ENCODE peak calls at places on chromosomes 1 and 21, in five cellular contexts. Y is omental fat pad, R is psoas muscle, L is foreskin fibroblast, W is HFF-Myc. Z is an unnamed sample.

GRCh38 chr1:239361403-239361802 is 25.0 kb upstream of the CHRM3 start:
- DNase-seq in Y (no peak), R (no peak), L (peak; percentile 28), W (peak; percentile 70), Z (no peak)

GRCh38 chr1:91026777-91027176 is 4.9 kb upstream of the ZNF644 start:
- DNase-seq in Y (no peak), R (no peak), L (peak; percentile 48), W (no peak), Z (no peak)

GRCh38 chr1:106748581-106748980 is 307.9 kb upstream of the PRMT6 start:
- DNase-seq in Y (no peak), R (no peak), L (no peak), W (no peak), Z (no peak)

GRCh38 chr1:180252638-180253536 is 22.8 kb downstream of the LHX4 start:
- DNase-seq in Y (peak; percentile 70), R (peak; percentile 66), L (peak; percentile 71), W (peak; percentile 33), Z (no peak)

GRCh38 chr1:177948336-177948972 is 21.4 kb downstream of the SEC16B start:
- DNase-seq in Y (no peak), R (peak; percentile 34), L (peak; percentile 84), W (peak; percentile 52), Z (no peak)

GRCh38 chr1:21896652-21897532 is 40.2 kb downstream of the HSPG2 start:
- DNase-seq in Y (no peak), R (peak; percentile 87), L (peak; percentile 78), W (no peak), Z (peak; percentile 66)

GRCh38 chr1:47709302-47710074 is 271.6 kb downstream of the FOXD2 start:
- DNase-seq in Y (no peak), R (no peak), L (peak; percentile 36), W (no peak), Z (no peak)

GRCh38 chr1:31397360-31398095 is 15.5 kb upstream of the SERINC2 start:
- DNase-seq in Y (no peak), R (no peak), L (peak; percentile 90), W (no peak), Z (no peak)

GRCh38 chr21:35614412-35614901 is 445.9 kb downstream of the SETD4 start:
- DNase-seq in Y (no peak), R (no peak), L (peak; percentile 78), W (no peak), Z (no peak)

GRCh38 chr1:22976127-22976460 is 3.4 kb upstream of the LACTBL1 start:
- DNase-seq in Y (no peak), R (no peak), L (no peak), W (no peak), Z (no peak)

GRCh38 chr1:53599461-53599860 is 139.5 kb downstream of the GLIS1 start:
- DNase-seq in Y (no peak), R (no peak), L (no peak), W (no peak), Z (no peak)

DNA sequence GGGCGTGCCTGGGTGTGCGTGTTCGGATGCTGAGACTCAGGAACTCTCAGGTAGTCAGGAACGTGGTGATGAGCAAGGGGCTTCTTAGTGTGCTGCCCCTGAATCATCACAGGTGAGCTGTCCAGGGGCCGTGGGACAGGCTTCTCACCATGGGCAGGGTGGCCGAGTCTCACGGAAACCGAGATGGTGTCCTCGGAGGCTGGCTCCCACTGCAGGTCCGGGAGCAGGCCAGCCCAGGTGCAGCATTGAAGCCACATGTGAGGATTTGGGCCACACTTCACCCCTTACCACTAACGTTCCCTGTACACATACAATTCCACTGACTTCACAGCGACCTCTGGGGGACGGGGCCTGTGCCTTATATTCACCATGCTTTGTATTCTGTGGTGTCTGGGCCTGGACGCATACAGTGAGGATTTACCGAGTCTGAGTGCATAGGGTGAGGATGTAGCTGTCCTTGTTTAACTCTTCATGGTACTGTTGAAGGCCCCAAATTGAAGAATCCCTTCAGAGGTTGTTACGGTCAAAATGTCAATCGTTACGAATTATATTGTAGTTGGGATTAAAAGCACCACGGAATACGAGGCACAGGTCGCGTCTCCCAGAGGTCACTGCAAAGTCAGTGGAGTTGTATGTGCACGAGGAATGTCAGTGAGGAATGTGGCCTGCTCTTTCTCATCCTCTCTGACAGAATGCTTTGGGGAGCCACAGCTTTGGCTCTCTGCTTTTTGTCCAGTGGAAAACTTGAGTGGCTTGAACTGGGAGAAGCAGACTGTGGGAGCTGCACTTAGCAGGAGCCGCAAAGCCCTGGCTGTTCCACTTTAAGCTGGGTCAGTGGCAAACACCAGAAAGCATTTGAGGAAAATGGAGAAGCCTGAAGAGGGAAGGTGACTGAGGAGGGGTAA is 95.3 kb downstream of the MTR start:
- DNase-seq in Y (no peak), R (no peak), L (no peak), W (no peak), Z (no peak)
- TF ChIP-seq CTCF in Y (no peak), R (no peak), L (no peak), W (no peak), Z (no peak)

DNA sequence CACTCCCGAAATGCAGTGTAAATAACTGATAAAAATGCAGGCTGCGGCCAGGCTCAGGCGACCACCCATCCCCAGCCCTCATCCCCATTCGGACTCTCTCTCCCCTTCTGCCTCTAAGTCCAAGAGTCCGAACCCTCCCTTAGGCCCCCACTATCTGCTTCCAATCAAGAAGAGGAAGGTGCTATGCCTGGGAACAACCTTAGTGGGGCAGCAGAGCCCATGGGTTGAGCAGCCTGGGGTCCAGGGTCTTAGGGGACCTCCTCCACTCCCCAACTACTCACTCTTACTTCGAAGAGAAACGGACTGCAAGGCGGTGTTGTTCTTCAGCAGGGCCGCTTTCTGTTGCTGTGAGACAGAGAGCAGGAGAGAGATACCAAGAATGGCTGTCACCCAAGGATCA is 12.2 kb downstream of the ARHGEF2 start:
- DNase-seq in Y (no peak), R (no peak), L (no peak), W (no peak), Z (no peak)
- TF ChIP-seq CTCF in Y (no peak), R (peak; percentile 19), L (no peak), W (peak; percentile 11), Z (peak; percentile 45)

DNA sequence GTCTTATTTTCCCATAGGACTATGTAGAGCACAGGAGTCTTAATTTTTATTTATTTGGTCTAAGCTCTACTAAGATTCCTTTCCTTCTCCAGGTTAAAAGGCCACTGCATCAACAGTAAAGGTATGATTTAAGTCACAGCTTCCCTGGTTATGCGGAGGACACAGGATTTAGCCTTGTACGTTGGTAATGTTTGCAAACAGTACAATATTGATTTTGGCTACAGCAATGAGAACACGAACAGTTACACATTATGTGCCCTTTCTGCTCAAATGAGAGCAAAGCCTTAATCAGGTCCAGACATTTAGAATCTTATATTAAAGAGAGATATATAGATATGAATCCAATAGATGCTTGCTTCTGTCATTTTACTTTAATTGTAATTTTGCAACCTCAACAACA is 264.0 kb downstream of the NUF2 start:
- DNase-seq in Y (no peak), R (no peak), L (no peak), W (no peak), Z (no peak)
- TF ChIP-seq CTCF in Y (no peak), R (no peak), L (no peak), W (no peak), Z (no peak)

GRCh38 chr1:209432443-209432825 is 151.1 kb upstream of the CAMK1G start:
- DNase-seq in Y (no peak), R (no peak), L (no peak), W (no peak), Z (no peak)

GRCh38 chr1:209434066-209434465 is 149.4 kb upstream of the CAMK1G start:
- DNase-seq in Y (no peak), R (no peak), L (peak; percentile 45), W (no peak), Z (no peak)

GRCh38 chr1:209433649-209434031 is 149.9 kb upstream of the CAMK1G start:
- DNase-seq in Y (no peak), R (no peak), L (no peak), W (no peak), Z (no peak)

GRCh38 chr1:209434631-209435217 is 148.8 kb upstream of the CAMK1G start:
- DNase-seq in Y (no peak), R (no peak), L (no peak), W (no peak), Z (no peak)

GRCh38 chr1:209435654-209436566 is 147.6 kb upstream of the CAMK1G start:
- DNase-seq in Y (peak; percentile 58), R (peak; percentile 61), L (peak; percentile 86), W (peak; percentile 51), Z (peak; percentile 83)
- TF ChIP-seq CTCF in Y (no peak), R (peak; percentile 47), L (peak; percentile 95), W (peak; percentile 91), Z (peak; percentile 88)

DNA sequence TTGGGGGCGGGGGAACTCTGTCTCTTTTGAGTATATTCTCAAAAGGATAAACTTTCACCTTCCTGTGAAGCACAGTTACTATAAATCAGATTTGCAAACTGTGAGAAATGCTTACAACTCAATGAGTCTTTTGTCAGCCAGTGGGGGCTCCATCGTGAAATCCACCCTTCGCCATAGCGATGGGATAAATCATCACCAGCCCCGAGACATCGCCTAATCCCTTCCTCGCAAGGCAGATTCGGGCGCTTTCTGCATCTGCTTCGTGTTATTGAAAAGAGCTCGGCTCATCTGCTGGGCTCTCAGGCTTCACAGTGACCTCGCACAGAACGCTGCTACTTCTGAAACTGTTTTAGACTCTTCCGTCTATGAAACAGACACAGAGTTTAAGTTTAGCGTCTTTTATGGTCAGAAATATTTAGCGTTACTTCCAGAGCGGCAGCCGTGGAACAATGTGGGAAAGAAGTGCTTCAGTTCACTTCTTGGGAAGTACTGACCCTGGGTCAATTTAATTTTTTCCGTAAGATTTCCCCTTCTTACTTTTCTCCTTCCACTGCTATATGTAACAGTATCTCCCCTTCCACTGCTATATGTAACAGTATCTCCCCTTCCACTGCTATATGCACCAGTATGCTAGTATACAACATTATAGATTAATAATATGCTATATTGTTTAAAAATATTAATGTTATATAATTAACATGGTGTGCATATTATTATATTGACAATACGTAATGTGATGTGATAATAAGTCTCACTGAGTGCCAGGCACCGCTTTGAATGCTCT is 69.5 kb upstream of the ERG start:
- DNase-seq in Y (no peak), R (no peak), L (peak; percentile 67), W (peak; percentile 21), Z (no peak)
- TF ChIP-seq CTCF in Y (no peak), R (no peak), L (no peak), W (no peak), Z (no peak)

GRCh38 chr21:45883090-45883489 is 98.5 kb upstream of the COL6A1 start:
- DNase-seq in Y (no peak), R (no peak), L (no peak), W (no peak), Z (no peak)
- TF ChIP-seq CTCF in Y (no peak), R (no peak), L (no peak), W (no peak), Z (no peak)

Z was measured in type B pancreatic cell.